ENCODE peak calls at places on chromosome 11, in eight cellular contexts. One of them, this sample, is unnamed.

GRCh38 chr11:44911031-44911814 is 39.5 kb downstream of the TP53I11 start:
- DNase-seq in GM13977: peak
- DNase-seq in neural progenitor cell: peak
- DNase-seq in AG04450: peak
- DNase-seq in transverse colon: peak
- DNase-seq in dorsolateral prefrontal cortex: peak
- DNase-seq in MCF 10A: peak
- DNase-seq in AG09319: peak
- DNase-seq in this sample: peak

GRCh38 chr11:1830119-1830499 is 4.7 kb upstream of the SYT8 start:
- DNase-seq in GM13977: no peak
- DNase-seq in MCF 10A: no peak
- DNase-seq in AG09319: no peak
- DNase-seq in neural progenitor cell: no peak
- DNase-seq in transverse colon: no peak
- DNase-seq in dorsolateral prefrontal cortex: no peak
- DNase-seq in AG04450: no peak
- DNase-seq in this sample: no peak

GRCh38 chr11:65187971-65188461 is 6.3 kb downstream of the CAPN1 start:
- DNase-seq in neural progenitor cell: no peak
- DNase-seq in dorsolateral prefrontal cortex: no peak
- DNase-seq in MCF 10A: no peak
- DNase-seq in GM13977: no peak
- DNase-seq in AG09319: no peak
- DNase-seq in transverse colon: no peak
- DNase-seq in AG04450: no peak
- DNase-seq in this sample: no peak

GRCh38 chr11:134510641-134511040 is 98.6 kb upstream of the B3GAT1 start:
- DNase-seq in AG04450: no peak
- DNase-seq in GM13977: no peak
- DNase-seq in AG09319: no peak
- DNase-seq in neural progenitor cell: no peak
- DNase-seq in transverse colon: no peak
- DNase-seq in MCF 10A: no peak
- DNase-seq in dorsolateral prefrontal cortex: peak
- DNase-seq in this sample: no peak

GRCh38 chr11:17672469-17672868 is 46.9 kb upstream of the MYOD1 start:
- DNase-seq in AG04450: no peak
- DNase-seq in MCF 10A: no peak
- DNase-seq in dorsolateral prefrontal cortex: no peak
- DNase-seq in AG09319: no peak
- DNase-seq in transverse colon: no peak
- DNase-seq in neural progenitor cell: no peak
- DNase-seq in GM13977: no peak
- DNase-seq in this sample: no peak

GRCh38 chr11:45211732-45212131 is 65.3 kb downstream of the PRDM11 start:
- DNase-seq in MCF 10A: no peak
- DNase-seq in AG09319: no peak
- DNase-seq in transverse colon: no peak
- DNase-seq in AG04450: no peak
- DNase-seq in dorsolateral prefrontal cortex: no peak
- DNase-seq in neural progenitor cell: no peak
- DNase-seq in GM13977: no peak
- DNase-seq in this sample: no peak

GRCh38 chr11:86068138-86068861 is 584 bp downstream of the PICALM start:
- DNase-seq in GM13977: peak
- DNase-seq in dorsolateral prefrontal cortex: no peak
- DNase-seq in transverse colon: peak
- DNase-seq in AG04450: no peak
- DNase-seq in neural progenitor cell: peak
- DNase-seq in MCF 10A: peak
- DNase-seq in AG09319: no peak
- DNase-seq in this sample: no peak

GRCh38 chr11:44138980-44139379 is 43.5 kb downstream of the EXT2 start:
- DNase-seq in GM13977: no peak
- DNase-seq in transverse colon: no peak
- DNase-seq in AG09319: no peak
- DNase-seq in AG04450: no peak
- DNase-seq in neural progenitor cell: no peak
- DNase-seq in MCF 10A: no peak
- DNase-seq in dorsolateral prefrontal cortex: no peak
- DNase-seq in this sample: no peak

GRCh38 chr11:85029964-85030363 is 597.2 kb downstream of the DLG2 start:
- DNase-seq in GM13977: no peak
- DNase-seq in AG09319: no peak
- DNase-seq in dorsolateral prefrontal cortex: no peak
- DNase-seq in transverse colon: no peak
- DNase-seq in MCF 10A: no peak
- DNase-seq in neural progenitor cell: no peak
- DNase-seq in AG04450: peak
- DNase-seq in this sample: no peak

GRCh38 chr11:10091314-10092045 is 202.5 kb downstream of the SBF2 start:
- DNase-seq in MCF 10A: no peak
- DNase-seq in GM13977: no peak
- DNase-seq in AG04450: no peak
- DNase-seq in neural progenitor cell: no peak
- DNase-seq in transverse colon: no peak
- DNase-seq in dorsolateral prefrontal cortex: no peak
- DNase-seq in AG09319: no peak
- DNase-seq in this sample: no peak

GRCh38 chr11:85762226-85762625 is 48.7 kb downstream of the SYTL2 start:
- DNase-seq in dorsolateral prefrontal cortex: no peak
- DNase-seq in transverse colon: no peak
- DNase-seq in GM13977: no peak
- DNase-seq in AG04450: no peak
- DNase-seq in AG09319: no peak
- DNase-seq in MCF 10A: no peak
- DNase-seq in neural progenitor cell: no peak
- DNase-seq in this sample: no peak

GRCh38 chr11:6608726-6609501 is 3.1 kb downstream of the TAF10 start:
- DNase-seq in GM13977: no peak
- DNase-seq in AG09319: no peak
- DNase-seq in transverse colon: no peak
- DNase-seq in dorsolateral prefrontal cortex: no peak
- DNase-seq in MCF 10A: no peak
- DNase-seq in neural progenitor cell: no peak
- DNase-seq in AG04450: no peak
- DNase-seq in this sample: no peak

GRCh38 chr11:76197941-76198640 is 8.2 kb downstream of the WNT11 start:
- DNase-seq in GM13977: no peak
- DNase-seq in neural progenitor cell: no peak
- DNase-seq in AG04450: no peak
- DNase-seq in transverse colon: no peak
- DNase-seq in dorsolateral prefrontal cortex: no peak
- DNase-seq in AG09319: no peak
- DNase-seq in MCF 10A: no peak
- DNase-seq in this sample: no peak

GRCh38 chr11:71499125-71499524 is 27.9 kb upstream of the KRTAP5-7 start:
- DNase-seq in AG09319: no peak
- DNase-seq in neural progenitor cell: no peak
- DNase-seq in GM13977: no peak
- DNase-seq in transverse colon: no peak
- DNase-seq in dorsolateral prefrontal cortex: no peak
- DNase-seq in AG04450: no peak
- DNase-seq in MCF 10A: no peak
- DNase-seq in this sample: no peak

GRCh38 chr11:61701298-61701993 is 21.3 kb downstream of the DAGLA start:
- DNase-seq in neural progenitor cell: peak
- DNase-seq in dorsolateral prefrontal cortex: no peak
- DNase-seq in GM13977: no peak
- DNase-seq in MCF 10A: no peak
- DNase-seq in AG04450: no peak
- DNase-seq in AG09319: no peak
- DNase-seq in transverse colon: peak
- DNase-seq in this sample: no peak

GRCh38 chr11:17734986-17735822 is 623 bp downstream of the KCNC1 start:
- DNase-seq in AG09319: peak
- DNase-seq in dorsolateral prefrontal cortex: no peak
- DNase-seq in AG04450: peak
- DNase-seq in GM13977: peak
- DNase-seq in transverse colon: peak
- DNase-seq in neural progenitor cell: peak
- DNase-seq in MCF 10A: peak
- DNase-seq in this sample: no peak

GRCh38 chr11:2382927-2383822 is 6.1 kb downstream of the CD81 start:
- DNase-seq in GM13977: no peak
- DNase-seq in MCF 10A: no peak
- DNase-seq in neural progenitor cell: no peak
- DNase-seq in transverse colon: peak
- DNase-seq in AG04450: no peak
- DNase-seq in dorsolateral prefrontal cortex: no peak
- DNase-seq in AG09319: no peak
- DNase-seq in this sample: no peak

GRCh38 chr11:1560011-1560579 is 12.0 kb downstream of the DUSP8 start:
- DNase-seq in dorsolateral prefrontal cortex: no peak
- DNase-seq in AG04450: no peak
- DNase-seq in MCF 10A: no peak
- DNase-seq in GM13977: no peak
- DNase-seq in transverse colon: no peak
- DNase-seq in AG09319: no peak
- DNase-seq in neural progenitor cell: no peak
- DNase-seq in this sample: no peak

GRCh38 chr11:8033312-8033715 is 46.2 kb downstream of the EIF3F start:
- DNase-seq in AG09319: peak
- DNase-seq in neural progenitor cell: peak
- DNase-seq in AG04450: peak
- DNase-seq in GM13977: peak
- DNase-seq in dorsolateral prefrontal cortex: peak
- DNase-seq in transverse colon: peak
- DNase-seq in MCF 10A: peak
- DNase-seq in this sample: peak

GRCh38 chr11:135008412-135008811 is 596.4 kb upstream of the B3GAT1 start:
- DNase-seq in transverse colon: no peak
- DNase-seq in AG04450: no peak
- DNase-seq in dorsolateral prefrontal cortex: no peak
- DNase-seq in AG09319: no peak
- DNase-seq in MCF 10A: no peak
- DNase-seq in neural progenitor cell: no peak
- DNase-seq in GM13977: no peak
- DNase-seq in this sample: no peak

GRCh38 chr11:35141538-35141937 is 2.6 kb downstream of the CD44 start:
- DNase-seq in neural progenitor cell: no peak
- DNase-seq in GM13977: no peak
- DNase-seq in AG09319: no peak
- DNase-seq in dorsolateral prefrontal cortex: no peak
- DNase-seq in MCF 10A: peak
- DNase-seq in AG04450: no peak
- DNase-seq in transverse colon: peak
- DNase-seq in this sample: no peak

GRCh38 chr11:35144103-35144741 is 5.3 kb downstream of the CD44 start:
- DNase-seq in neural progenitor cell: no peak
- DNase-seq in AG04450: peak
- DNase-seq in GM13977: peak
- DNase-seq in dorsolateral prefrontal cortex: no peak
- DNase-seq in transverse colon: peak
- DNase-seq in MCF 10A: peak
- DNase-seq in AG09319: peak
- DNase-seq in this sample: no peak

GRCh38 chr11:35143509-35144102 is 4.6 kb downstream of the CD44 start:
- DNase-seq in AG04450: no peak
- DNase-seq in dorsolateral prefrontal cortex: no peak
- DNase-seq in AG09319: no peak
- DNase-seq in transverse colon: no peak
- DNase-seq in neural progenitor cell: no peak
- DNase-seq in MCF 10A: peak
- DNase-seq in GM13977: no peak
- DNase-seq in this sample: no peak

GRCh38 chr11:35141034-35141433 is 2.1 kb downstream of the CD44 start:
- DNase-seq in AG09319: no peak
- DNase-seq in MCF 10A: no peak
- DNase-seq in AG04450: no peak
- DNase-seq in dorsolateral prefrontal cortex: no peak
- DNase-seq in GM13977: no peak
- DNase-seq in neural progenitor cell: no peak
- DNase-seq in transverse colon: no peak
- DNase-seq in this sample: no peak

GRCh38 chr11:35142481-35143207 is 3.7 kb downstream of the CD44 start:
- DNase-seq in transverse colon: peak
- DNase-seq in MCF 10A: peak
- DNase-seq in AG04450: no peak
- DNase-seq in GM13977: no peak
- DNase-seq in dorsolateral prefrontal cortex: no peak
- DNase-seq in neural progenitor cell: peak
- DNase-seq in AG09319: no peak
- DNase-seq in this sample: no peak
- TF ChIP-seq CTCF in transverse colon: no peak
- TF ChIP-seq CTCF in MCF 10A: peak
- TF ChIP-seq CTCF in AG04450: no peak
- TF ChIP-seq CTCF in GM13977: no peak
- TF ChIP-seq CTCF in dorsolateral prefrontal cortex: no peak
- TF ChIP-seq CTCF in neural progenitor cell: no peak
- TF ChIP-seq CTCF in AG09319: peak
- TF ChIP-seq CTCF in this sample: peak

GRCh38 chr11:102390667-102391449 is 43.8 kb downstream of the BIRC2 start:
- DNase-seq in neural progenitor cell: peak
- DNase-seq in transverse colon: peak
- DNase-seq in AG04450: peak
- DNase-seq in GM13977: peak
- DNase-seq in MCF 10A: peak
- DNase-seq in AG09319: peak
- DNase-seq in dorsolateral prefrontal cortex: peak
- DNase-seq in this sample: no peak
- TF ChIP-seq CTCF in neural progenitor cell: peak
- TF ChIP-seq CTCF in transverse colon: peak
- TF ChIP-seq CTCF in AG04450: peak
- TF ChIP-seq CTCF in GM13977: peak
- TF ChIP-seq CTCF in MCF 10A: peak
- TF ChIP-seq CTCF in AG09319: peak
- TF ChIP-seq CTCF in dorsolateral prefrontal cortex: peak
- TF ChIP-seq CTCF in this sample: peak

GRCh38 chr11:116513894-116514293 is 258.9 kb downstream of the BUD13 start:
- DNase-seq in neural progenitor cell: peak
- DNase-seq in MCF 10A: peak
- DNase-seq in GM13977: no peak
- DNase-seq in transverse colon: peak
- DNase-seq in AG09319: no peak
- DNase-seq in AG04450: no peak
- DNase-seq in dorsolateral prefrontal cortex: no peak
- DNase-seq in this sample: no peak
- TF ChIP-seq CTCF in neural progenitor cell: peak
- TF ChIP-seq CTCF in MCF 10A: peak
- TF ChIP-seq CTCF in GM13977: peak
- TF ChIP-seq CTCF in transverse colon: peak
- TF ChIP-seq CTCF in AG09319: peak
- TF ChIP-seq CTCF in AG04450: peak
- TF ChIP-seq CTCF in dorsolateral prefrontal cortex: no peak
- TF ChIP-seq CTCF in this sample: peak

GRCh38 chr11:75011872-75012271 is 23.1 kb downstream of the NEU3 start:
- DNase-seq in dorsolateral prefrontal cortex: no peak
- DNase-seq in GM13977: no peak
- DNase-seq in MCF 10A: no peak
- DNase-seq in AG04450: no peak
- DNase-seq in neural progenitor cell: no peak
- DNase-seq in AG09319: no peak
- DNase-seq in transverse colon: no peak
- DNase-seq in this sample: no peak

GRCh38 chr11:75011357-75011756 is 22.6 kb downstream of the NEU3 start:
- DNase-seq in neural progenitor cell: no peak
- DNase-seq in AG04450: no peak
- DNase-seq in MCF 10A: no peak
- DNase-seq in GM13977: no peak
- DNase-seq in transverse colon: no peak
- DNase-seq in AG09319: no peak
- DNase-seq in dorsolateral prefrontal cortex: no peak
- DNase-seq in this sample: no peak

GRCh38 chr11:75013051-75013450 is 24.3 kb downstream of the NEU3 start:
- DNase-seq in dorsolateral prefrontal cortex: no peak
- DNase-seq in GM13977: no peak
- DNase-seq in AG09319: no peak
- DNase-seq in AG04450: no peak
- DNase-seq in transverse colon: no peak
- DNase-seq in MCF 10A: no peak
- DNase-seq in neural progenitor cell: no peak
- DNase-seq in this sample: no peak

GRCh38 chr11:75014129-75014528 is 25.4 kb downstream of the NEU3 start:
- DNase-seq in AG04450: peak
- DNase-seq in AG09319: peak
- DNase-seq in transverse colon: no peak
- DNase-seq in dorsolateral prefrontal cortex: no peak
- DNase-seq in MCF 10A: peak
- DNase-seq in GM13977: no peak
- DNase-seq in neural progenitor cell: no peak
- DNase-seq in this sample: peak
- TF ChIP-seq CTCF in AG04450: peak
- TF ChIP-seq CTCF in AG09319: peak
- TF ChIP-seq CTCF in transverse colon: no peak
- TF ChIP-seq CTCF in dorsolateral prefrontal cortex: no peak
- TF ChIP-seq CTCF in MCF 10A: no peak
- TF ChIP-seq CTCF in GM13977: no peak
- TF ChIP-seq CTCF in neural progenitor cell: no peak
- TF ChIP-seq CTCF in this sample: peak